ENCODE peak calls at places on chromosomes 4 and X, in seven cellular contexts. O is AG04450, L is GM12864, G is cardiac muscle cell, Z is hepatocyte, E is ascending aorta, T is neural progenitor cell. I is an unnamed sample.

GRCh38 chr4:65370709-65371108 is 299.6 kb downstream of the EPHA5 start:
- DNase-seq in T (no peak), Z (no peak), E (no peak), L (no peak), O (no peak), G (no peak), I (no peak)

GRCh38 chr4:168129046-168129772 is 36.9 kb downstream of the ANXA10 start:
- DNase-seq in O (no peak), G (no peak), Z (no peak), T (peak), L (no peak), E (no peak), I (no peak)

GRCh38 chr4:38671594-38671943 is 7.6 kb downstream of the KLF3 start:
- DNase-seq in G (no peak), L (no peak), O (no peak), T (no peak), Z (no peak), E (no peak), I (no peak)

GRCh38 chr4:170009291-170009690 is 16.9 kb downstream of the MFAP3L start:
- DNase-seq in O (no peak), G (no peak), T (peak), E (no peak), Z (no peak), L (no peak), I (no peak)

GRCh38 chr4:16642897-16643296 is 255.5 kb downstream of the LDB2 start:
- DNase-seq in Z (no peak), T (no peak), L (no peak), E (no peak), O (no peak), G (peak), I (no peak)

GRCh38 chrX:73916931-73917657 is 354.1 kb downstream of the CHIC1 start:
- DNase-seq in G (peak), L (no peak), O (peak), E (no peak), Z (peak), T (peak), I (peak)

GRCh38 chr4:158995040-158995439 is 107.8 kb upstream of the RAPGEF2 start:
- DNase-seq in E (no peak), T (no peak), O (no peak), L (no peak), Z (no peak), G (no peak), I (no peak)

GRCh38 chrX:30270639-30271038 is 23.7 kb downstream of the MAGEB1 start:
- DNase-seq in G (no peak), L (no peak), O (no peak), Z (no peak), T (no peak), E (no peak), I (no peak)

GRCh38 chr4:184694412-184694956 is 39.4 kb downstream of the CENPU start:
- DNase-seq in G (no peak), T (no peak), Z (no peak), O (no peak), L (no peak), E (no peak), I (no peak)

GRCh38 chrX:30892591-30892990 is 3.5 kb upstream of the TAB3 start:
- DNase-seq in E (no peak), Z (peak), T (no peak), G (no peak), L (no peak), O (no peak), I (no peak)

GRCh38 chrX:30561191-30561590 is 16.4 kb downstream of the TASL start:
- DNase-seq in Z (no peak), E (no peak), T (no peak), O (no peak), G (peak), L (no peak), I (no peak)

GRCh38 chr4:82201805-82202636 is 171.8 kb downstream of the HNRNPD start:
- DNase-seq in E (no peak), L (no peak), G (peak), O (no peak), T (peak), Z (peak), I (no peak)

GRCh38 chrX:124346064-124346876 is at the start of gene SH2D1A:
- DNase-seq in G (no peak), E (no peak), L (no peak), O (no peak), T (no peak), Z (no peak), I (no peak)

GRCh38 chr4:102439835-102440234 is 61.3 kb upstream of the NFKB1 start:
- DNase-seq in G (peak), T (no peak), O (peak), Z (peak), E (no peak), L (no peak), I (peak)

GRCh38 chrX:154602766-154603437 is 16.2 kb downstream of the CTAG1B start:
- DNase-seq in O (no peak), G (no peak), T (no peak), L (no peak), E (no peak), Z (no peak), I (no peak)

GRCh38 chr4:151431728-151432127 is 22.8 kb downstream of the FHIP1A start:
- DNase-seq in L (no peak), G (no peak), O (no peak), E (no peak), T (no peak), Z (no peak), I (no peak)

GRCh38 chrX:73855546-73855945 is 292.5 kb downstream of the CHIC1 start:
- DNase-seq in Z (peak), T (peak), G (peak), E (no peak), L (no peak), O (peak), I (peak)

GRCh38 chr4:89929425-89930272 is 35.0 kb downstream of the MMRN1 start:
- DNase-seq in Z (no peak), O (no peak), G (no peak), L (no peak), T (no peak), E (no peak), I (no peak)

GRCh38 chrX:102154900-102155805 is 624 bp downstream of the BEX5 start:
- DNase-seq in G (no peak), E (no peak), L (no peak), Z (no peak), O (no peak), T (peak), I (no peak)

GRCh38 chr4:186081202-186081807 is 12.3 kb downstream of the TLR3 start:
- DNase-seq in G (no peak), Z (no peak), T (peak), O (no peak), L (no peak), E (no peak), I (no peak)

GRCh38 chr4:110484767-110485166 is 8.8 kb downstream of the ENPEP start:
- DNase-seq in T (no peak), G (peak), E (no peak), O (peak), Z (peak), L (peak), I (peak)

DNA sequence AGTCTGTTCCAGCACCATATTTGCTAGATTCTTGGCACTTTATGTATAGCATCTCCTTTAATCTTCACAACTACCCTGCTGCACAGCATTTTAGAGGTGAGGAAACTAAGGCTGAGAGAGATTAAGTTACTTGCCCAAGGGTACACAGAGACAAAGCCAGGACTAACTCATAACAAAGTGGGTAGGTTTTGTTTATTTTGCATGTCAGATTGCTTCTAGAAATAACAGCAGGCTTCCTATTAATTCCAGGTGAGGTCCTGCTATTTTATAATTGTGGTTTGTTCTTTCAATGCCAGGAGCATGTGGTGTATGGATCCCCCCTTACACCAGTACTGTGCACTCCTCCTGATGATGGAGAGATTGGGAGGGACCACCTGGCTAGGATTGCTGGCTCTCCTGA is 15.0 kb downstream of the TCEANC start:
- DNase-seq in G (no peak), L (no peak), Z (no peak), T (no peak), E (no peak), O (no peak), I (no peak)
- H3K4me3 ChIP-seq in G (no peak), L (no peak), Z (no peak), T (no peak), E (no peak), O (no peak), I (no peak)

GRCh38 chr4:26174033-26174432 is 146.8 kb upstream of the RBPJ start:
- DNase-seq in Z (peak), E (no peak), G (peak), L (no peak), O (no peak), T (no peak), I (no peak)
- H3K4me3 ChIP-seq in Z (no peak), E (no peak), G (no peak), L (no peak), O (no peak), T (no peak), I (no peak)

GRCh38 chr4:73853718-73854473 is 800 bp downstream of the PF4V1 start:
- DNase-seq in L (no peak), G (no peak), E (no peak), T (no peak), Z (no peak), O (no peak), I (no peak)
- H3K4me3 ChIP-seq in L (no peak), G (no peak), E (no peak), T (peak), Z (no peak), O (no peak), I (peak)

GRCh38 chrX:151183912-151184565 is 7.7 kb downstream of the GPR50 start:
- DNase-seq in G (no peak), L (no peak), E (no peak), O (no peak), Z (no peak), T (no peak), I (no peak)
- H3K4me3 ChIP-seq in G (no peak), L (no peak), E (no peak), O (no peak), Z (no peak), T (peak), I (no peak)

GRCh38 chr4:156762851-156763250 is 208.7 kb downstream of the PDGFC start:
- DNase-seq in E (no peak), Z (no peak), L (no peak), T (no peak), O (no peak), G (no peak), I (no peak)
- H3K4me3 ChIP-seq in E (no peak), Z (no peak), L (no peak), T (no peak), O (no peak), G (no peak), I (no peak)

GRCh38 chr4:152531479-152531878 is 4.4 kb downstream of the FBXW7 start:
- DNase-seq in T (peak), Z (no peak), O (no peak), E (no peak), L (no peak), G (no peak), I (no peak)

GRCh38 chr4:152530600-152530999 is 5.3 kb downstream of the FBXW7 start:
- DNase-seq in E (no peak), L (no peak), O (no peak), Z (no peak), T (no peak), G (no peak), I (no peak)

GRCh38 chr4:152525878-152526277 is 10.0 kb downstream of the FBXW7 start:
- DNase-seq in G (no peak), T (no peak), O (no peak), E (no peak), Z (no peak), L (no peak), I (no peak)

GRCh38 chr4:152529880-152530279 is 6.0 kb downstream of the FBXW7 start:
- DNase-seq in T (no peak), Z (no peak), G (no peak), O (no peak), E (no peak), L (no peak), I (no peak)

GRCh38 chr4:152528060-152528459 is 7.8 kb downstream of the FBXW7 start:
- DNase-seq in E (no peak), O (no peak), L (no peak), Z (no peak), G (no peak), T (no peak), I (no peak)
- H3K4me3 ChIP-seq in E (no peak), O (no peak), L (no peak), Z (no peak), G (no peak), T (no peak), I (no peak)

I was measured in HFF-Myc.